ENCODE peak calls at places on chromosomes 2 and 18, in five cellular contexts. J is OCI-M1, D is AG08396, R is adrenal gland, W is cardiac muscle cell. U is an unnamed sample.

GRCh38 chr2:191001032-191001431 is 12.9 kb downstream of the STAT1 start:
- DNase-seq in R (no peak), W (no peak), D (no peak), J (no peak), U (no peak)

GRCh38 chr2:54240515-54241219 is 15.4 kb downstream of the TSPYL6 start:
- DNase-seq in J (no peak), W (peak), D (peak), R (no peak), U (no peak)

GRCh38 chr18:50401334-50401733 is 26.5 kb downstream of the SKA1 start:
- DNase-seq in D (no peak), J (no peak), R (no peak), W (no peak), U (no peak)

GRCh38 chr2:192145496-192145895 is 49.2 kb downstream of the TMEFF2 start:
- DNase-seq in W (no peak), R (no peak), D (no peak), J (no peak), U (no peak)

GRCh38 chr2:166573393-166573792 is 79.3 kb upstream of the SCN7A start:
- DNase-seq in J (peak), D (peak), W (peak), R (no peak), U (no peak)

GRCh38 chr2:238894950-238895298 is 47.0 kb downstream of the TWIST2 start:
- DNase-seq in W (no peak), D (no peak), R (no peak), J (no peak), U (no peak)

GRCh38 chr2:205748660-205749059 is 66.4 kb downstream of the NRP2 start:
- DNase-seq in W (no peak), J (no peak), D (no peak), R (no peak), U (no peak)

GRCh38 chr2:9139491-9140443 is 66.8 kb upstream of the ASAP2 start:
- DNase-seq in R (peak), W (peak), J (peak), D (peak), U (peak)

GRCh38 chr2:14781148-14781547 is 148.6 kb downstream of the LRATD1 start:
- DNase-seq in R (no peak), W (no peak), J (no peak), D (no peak), U (no peak)

GRCh38 chr18:23102498-23103260 is 32.6 kb upstream of the CABLES1 start:
- DNase-seq in D (no peak), R (no peak), W (no peak), J (no peak), U (no peak)

GRCh38 chr18:23243178-23243577 is 107.9 kb downstream of the CABLES1 start:
- DNase-seq in R (no peak), D (no peak), J (peak), W (no peak), U (no peak)

GRCh38 chr18:46133534-46133933 is 29.3 kb downstream of the HAUS1 start:
- DNase-seq in J (no peak), D (no peak), W (no peak), R (no peak), U (no peak)

GRCh38 chr2:66733361-66733760 is 298.4 kb downstream of the MEIS1 start:
- DNase-seq in W (no peak), J (no peak), R (no peak), D (no peak), U (no peak)

GRCh38 chr2:2362181-2362580 is 31.1 kb upstream of the MYT1L start:
- DNase-seq in R (no peak), D (no peak), J (no peak), W (no peak), U (no peak)

GRCh38 chr2:231926761-231927565 is 767 bp upstream of the NPPC start:
- DNase-seq in D (no peak), W (peak), J (peak), R (no peak), U (no peak)

GRCh38 chr2:25159947-25160346 is 8.4 kb downstream of the POMC start:
- DNase-seq in R (no peak), J (peak), D (no peak), W (peak), U (no peak)

GRCh38 chr18:76491801-76492668 is 3.0 kb downstream of the ZNF516 start:
- DNase-seq in R (peak), W (peak), J (peak), D (peak), U (no peak)

GRCh38 chr2:99348173-99348572 is 11.0 kb downstream of the EIF5B start:
- DNase-seq in W (no peak), J (no peak), D (no peak), R (no peak), U (no peak)

GRCh38 chr18:57807336-57808117 is 4.4 kb upstream of the ATP8B1 start:
- DNase-seq in W (peak), J (no peak), D (no peak), R (no peak), U (no peak)

GRCh38 chr2:195830968-195831810 is 174.2 kb downstream of the SLC39A10 start:
- DNase-seq in J (no peak), W (no peak), R (no peak), D (no peak), U (no peak)

U was measured in heart left ventricle.